ENCODE peak calls at places on chromosomes 12 and 14, in ten cellular contexts. R is fibroblast of pulmonary artery; L is lower leg skin; F is CD8-positive, alpha-beta T cell; G is AG04450; K is MCF 10A; M is endothelial cell; X is PC-9; Z is left ventricle myocardium inferior; C is GM06990. H is an unnamed sample.

GRCh38 chr12:6333566-6333965 is 8.3 kb downstream of the TNFRSF1A start:
- DNase-seq in R (no peak), L (no peak), F (peak), G (peak), K (peak), M (no peak), X (no peak), Z (no peak), C (no peak), H (no peak)

GRCh38 chr14:77761205-77761931 is 412 bp upstream of the SNW1 start:
- DNase-seq in R (peak), L (peak), F (no peak), G (no peak), K (peak), M (peak), X (peak), Z (peak), C (no peak), H (peak)

GRCh38 chr12:54974281-54974680 is 10.3 kb downstream of the TESPA1 start:
- DNase-seq in R (no peak), L (no peak), F (no peak), G (no peak), K (no peak), M (no peak), X (no peak), Z (no peak), C (no peak), H (no peak)

GRCh38 chr14:32417956-32418552 is 89.0 kb downstream of the AKAP6 start:
- DNase-seq in R (peak), L (no peak), F (no peak), G (no peak), K (peak), M (no peak), X (peak), Z (peak), C (no peak), H (no peak)

GRCh38 chr12:13289644-13290285 is 93.2 kb downstream of the EMP1 start:
- DNase-seq in R (peak), L (no peak), F (no peak), G (no peak), K (no peak), M (no peak), X (no peak), Z (no peak), C (no peak), H (no peak)

GRCh38 chr12:66903782-66904396 is 225.0 kb upstream of the GRIP1 start:
- DNase-seq in R (no peak), L (no peak), F (no peak), G (no peak), K (no peak), M (no peak), X (no peak), Z (no peak), C (no peak), H (no peak)

GRCh38 chr14:55583942-55584468 is 4.0 kb downstream of the KTN1 start:
- DNase-seq in R (no peak), L (no peak), F (no peak), G (no peak), K (no peak), M (no peak), X (no peak), Z (no peak), C (no peak), H (no peak)

GRCh38 chr12:46456356-46457334 is 84.1 kb upstream of the SLC38A2 start:
- DNase-seq in R (no peak), L (no peak), F (no peak), G (no peak), K (no peak), M (no peak), X (no peak), Z (no peak), C (no peak), H (no peak)

GRCh38 chr14:20343855-20344205 is 395 bp downstream of the PARP2 start:
- DNase-seq in R (peak), L (no peak), F (no peak), G (no peak), K (no peak), M (no peak), X (no peak), Z (no peak), C (no peak), H (no peak)

GRCh38 chr12:106863185-106863584 is 88.7 kb downstream of the RIC8B start:
- DNase-seq in R (no peak), L (no peak), F (no peak), G (no peak), K (no peak), M (no peak), X (no peak), Z (no peak), C (no peak), H (no peak)

GRCh38 chr12:39401459-39401858 is 41.5 kb downstream of the KIF21A start:
- DNase-seq in R (peak), L (no peak), F (no peak), G (no peak), K (no peak), M (no peak), X (no peak), Z (no peak), C (no peak), H (no peak)

GRCh38 chr12:109926488-109927210 is 26.6 kb downstream of the TCHP start:
- DNase-seq in R (no peak), L (no peak), F (no peak), G (no peak), K (no peak), M (no peak), X (no peak), Z (no peak), C (no peak), H (no peak)

GRCh38 chr14:100307215-100308111 is 1.2 kb upstream of the SLC25A29 start:
- DNase-seq in R (no peak), L (no peak), F (no peak), G (no peak), K (no peak), M (peak), X (no peak), Z (no peak), C (no peak), H (peak)

GRCh38 chr12:94458882-94459772 is 540 bp downstream of the CEP83 start:
- DNase-seq in R (peak), L (no peak), F (no peak), G (no peak), K (peak), M (peak), X (no peak), Z (no peak), C (peak), H (no peak)

GRCh38 chr12:32240833-32241232 is 134.2 kb downstream of the BICD1 start:
- DNase-seq in R (peak), L (no peak), F (no peak), G (no peak), K (peak), M (no peak), X (no peak), Z (no peak), C (no peak), H (no peak)

GRCh38 chr14:20413785-20414117 is 450 bp upstream of the TEP1 start:
- DNase-seq in R (no peak), L (no peak), F (no peak), G (no peak), K (peak), M (no peak), X (no peak), Z (no peak), C (no peak), H (no peak)

GRCh38 chr14:74867673-74868072 is 8.3 kb downstream of the PROX2 start:
- DNase-seq in R (peak), L (peak), F (peak), G (no peak), K (no peak), M (no peak), X (no peak), Z (no peak), C (no peak), H (no peak)

GRCh38 chr12:28568709-28569108 is 378.5 kb downstream of the CCDC91 start:
- DNase-seq in R (no peak), L (no peak), F (no peak), G (no peak), K (no peak), M (no peak), X (no peak), Z (no peak), C (no peak), H (no peak)

GRCh38 chr12:76085159-76085868 is 829 bp upstream of the NAP1L1 start:
- DNase-seq in R (peak), L (no peak), F (peak), G (no peak), K (no peak), M (no peak), X (no peak), Z (no peak), C (peak), H (no peak)

GRCh38 chr12:14853966-14854365 is 10.6 kb upstream of the ART4 start:
- DNase-seq in R (no peak), L (peak), F (no peak), G (no peak), K (no peak), M (no peak), X (no peak), Z (peak), C (no peak), H (no peak)

GRCh38 chr14:36915089-36915488 is 253.4 kb downstream of the PAX9 start:
- DNase-seq in R (no peak), L (no peak), F (no peak), G (no peak), K (peak), M (no peak), X (no peak), Z (no peak), C (no peak), H (no peak)

GRCh38 chr12:78062781-78063180 is 232.1 kb downstream of the NAV3 start:
- DNase-seq in R (peak), L (no peak), F (no peak), G (peak), K (peak), M (no peak), X (peak), Z (peak), C (no peak), H (no peak)

GRCh38 chr14:75018684-75019083 is 16.0 kb downstream of the EIF2B2 start:
- DNase-seq in R (no peak), L (no peak), F (no peak), G (no peak), K (no peak), M (no peak), X (peak), Z (no peak), C (no peak), H (no peak)

GRCh38 chr14:50335389-50335788 is 23.3 kb downstream of the DMAC2L start:
- DNase-seq in R (peak), L (peak), F (no peak), G (no peak), K (no peak), M (peak), X (no peak), Z (peak), C (no peak), H (peak)

GRCh38 chr12:89051065-89051677 is 301.1 kb downstream of the DUSP6 start:
- DNase-seq in R (peak), L (peak), F (no peak), G (peak), K (peak), M (peak), X (peak), Z (no peak), C (peak), H (no peak)

GRCh38 chr12:82057770-82058169 is 298.6 kb upstream of the PPFIA2 start:
- DNase-seq in R (no peak), L (no peak), F (no peak), G (no peak), K (peak), M (no peak), X (peak), Z (no peak), C (no peak), H (no peak)

GRCh38 chr12:5442251-5443006 is 10.5 kb downstream of the NTF3 start:
- DNase-seq in R (peak), L (no peak), F (no peak), G (no peak), K (no peak), M (no peak), X (peak), Z (no peak), C (no peak), H (no peak)

GRCh38 chr14:34120185-34120977 is 169.5 kb upstream of the EGLN3 start:
- DNase-seq in R (no peak), L (no peak), F (no peak), G (no peak), K (no peak), M (no peak), X (no peak), Z (no peak), C (no peak), H (no peak)

GRCh38 chr12:132186857-132187620 is 42.8 kb downstream of the NOC4L start:
- DNase-seq in R (no peak), L (no peak), F (peak), G (no peak), K (no peak), M (no peak), X (no peak), Z (no peak), C (no peak), H (no peak)

GRCh38 chr12:101608301-101609133 is 13.7 kb downstream of the MYBPC1 start:
- DNase-seq in R (no peak), L (peak), F (no peak), G (no peak), K (no peak), M (no peak), X (peak), Z (no peak), C (no peak), H (no peak)

GRCh38 chr14:23528555-23528954 is 23.0 kb downstream of the ZFHX2 start:
- DNase-seq in R (no peak), L (no peak), F (no peak), G (no peak), K (no peak), M (no peak), X (no peak), Z (no peak), C (no peak), H (no peak)
- TF ChIP-seq CTCF in R (peak), L (no peak), F (no peak), G (peak), K (peak), M (peak), X (no peak), Z (peak), C (no peak), H (no peak)

GRCh38 chr14:59510957-59511356 is 26.6 kb downstream of the JKAMP start:
- DNase-seq in R (no peak), L (no peak), F (no peak), G (no peak), K (no peak), M (no peak), X (no peak), Z (no peak), C (no peak), H (no peak)

GRCh38 chr14:59509101-59509500 is 24.8 kb downstream of the JKAMP start:
- DNase-seq in R (no peak), L (no peak), F (no peak), G (no peak), K (no peak), M (no peak), X (no peak), Z (no peak), C (no peak), H (no peak)

GRCh38 chr14:59510001-59510400 is 25.7 kb downstream of the JKAMP start:
- DNase-seq in R (no peak), L (no peak), F (no peak), G (no peak), K (no peak), M (no peak), X (no peak), Z (no peak), C (no peak), H (no peak)

GRCh38 chr14:59507752-59508103 is 23.4 kb downstream of the JKAMP start:
- DNase-seq in R (no peak), L (no peak), F (no peak), G (no peak), K (peak), M (no peak), X (no peak), Z (no peak), C (no peak), H (no peak)

DNA sequence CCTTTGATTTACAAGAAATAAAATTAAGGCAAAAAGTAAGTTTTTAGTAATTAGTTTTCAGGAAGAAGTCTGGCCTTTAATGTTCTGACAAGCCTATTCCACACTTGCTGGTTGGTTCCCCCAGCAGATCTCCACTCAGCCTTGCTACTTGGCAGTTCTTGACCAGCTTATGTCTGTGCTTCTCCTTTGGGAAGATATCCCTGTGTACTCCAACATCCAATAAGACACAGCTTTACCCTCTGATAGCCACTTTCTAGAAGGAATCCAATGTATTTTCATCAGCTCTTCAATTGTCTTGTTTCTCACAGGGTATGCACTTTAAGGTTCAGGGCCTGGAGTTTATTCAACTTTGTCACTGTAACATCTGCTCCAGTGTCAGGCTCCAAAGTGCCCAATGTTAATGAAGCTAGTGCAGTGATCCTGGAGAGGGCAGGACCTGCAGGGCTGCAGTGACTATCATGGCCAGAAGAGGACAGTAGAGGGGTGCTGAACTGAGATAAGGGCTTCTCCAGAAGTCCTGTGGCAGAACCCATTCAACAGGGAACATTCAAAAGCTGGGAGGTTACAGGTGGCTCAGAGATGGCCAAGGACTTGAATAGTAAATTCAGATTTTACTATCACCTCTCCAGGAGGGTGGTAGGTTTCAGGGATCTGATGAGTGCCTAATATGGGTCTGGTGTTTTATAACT is 22.9 kb downstream of the JKAMP start:
- DNase-seq in R (peak), L (no peak), F (peak), G (peak), K (peak), M (peak), X (peak), Z (peak), C (no peak), H (peak)
- TF ChIP-seq CTCF in R (peak), L (peak), F (peak), G (peak), K (peak), M (peak), X (peak), Z (peak), C (peak), H (peak)

GRCh38 chr14:51368721-51369163 is 128.7 kb downstream of the TMX1 start:
- DNase-seq in R (peak), L (no peak), F (no peak), G (peak), K (peak), M (no peak), X (no peak), Z (no peak), C (no peak), H (no peak)

GRCh38 chr14:51365241-51365940 is 125.3 kb downstream of the TMX1 start:
- DNase-seq in R (peak), L (no peak), F (no peak), G (no peak), K (no peak), M (no peak), X (no peak), Z (no peak), C (no peak), H (no peak)

GRCh38 chr14:51370758-51371386 is 130.8 kb downstream of the TMX1 start:
- DNase-seq in R (no peak), L (no peak), F (no peak), G (no peak), K (no peak), M (no peak), X (no peak), Z (no peak), C (no peak), H (no peak)

GRCh38 chr14:51367600-51367931 is 127.5 kb downstream of the TMX1 start:
- DNase-seq in R (peak), L (peak), F (no peak), G (peak), K (peak), M (no peak), X (no peak), Z (no peak), C (no peak), H (no peak)

DNA sequence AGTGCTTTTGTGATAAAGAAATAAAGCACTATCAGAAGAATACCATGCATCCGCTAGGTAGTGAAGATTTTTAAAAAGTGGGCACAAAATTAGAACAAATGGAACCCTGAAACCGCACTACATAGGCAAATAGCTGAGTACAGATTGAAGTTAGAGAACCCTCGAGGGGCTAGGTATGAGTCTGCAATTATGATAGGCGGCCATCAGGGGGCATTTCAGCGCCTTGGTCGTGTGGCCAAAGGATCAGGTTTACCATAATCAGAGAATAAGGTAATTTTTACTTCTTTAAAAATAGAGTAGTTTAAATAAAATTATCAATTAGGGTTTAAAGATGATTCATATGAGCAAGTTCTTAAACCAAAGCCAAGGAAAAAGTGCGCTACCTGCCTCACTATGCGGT is 129.8 kb downstream of the TMX1 start:
- DNase-seq in R (no peak), L (no peak), F (no peak), G (no peak), K (peak), M (peak), X (no peak), Z (no peak), C (no peak), H (no peak)
- TF ChIP-seq CTCF in R (no peak), L (no peak), F (peak), G (no peak), K (peak), M (peak), X (peak), Z (peak), C (peak), H (peak)

DNA sequence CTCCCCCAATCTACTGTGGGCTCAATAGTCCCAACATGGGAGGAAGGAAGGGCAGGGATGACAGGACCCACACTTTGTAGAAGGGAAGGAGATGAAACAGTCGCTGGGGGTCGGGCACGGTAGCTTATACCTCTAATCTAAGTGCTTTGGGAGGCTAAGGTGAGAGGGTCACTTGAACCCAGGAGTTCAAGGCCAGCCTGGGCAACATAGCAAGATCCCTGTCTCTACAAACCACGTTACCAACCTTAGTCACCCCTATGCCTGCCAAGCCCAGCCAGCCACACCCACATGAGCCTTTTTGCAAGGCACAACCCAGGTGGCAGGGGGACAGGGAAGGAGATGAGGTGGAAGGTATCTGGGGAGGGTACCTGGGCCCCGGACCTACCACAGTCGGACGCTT is 31.7 kb downstream of the KDM2B start:
- DNase-seq in R (no peak), L (no peak), F (no peak), G (no peak), K (no peak), M (no peak), X (no peak), Z (no peak), C (no peak), H (no peak)
- TF ChIP-seq CTCF in R (no peak), L (no peak), F (no peak), G (no peak), K (no peak), M (no peak), X (no peak), Z (no peak), C (no peak), H (no peak)

GRCh38 chr12:124554429-124555029 is 12.9 kb downstream of the NCOR2 start:
- DNase-seq in R (no peak), L (no peak), F (no peak), G (no peak), K (no peak), M (no peak), X (no peak), Z (peak), C (no peak), H (no peak)
- TF ChIP-seq CTCF in R (no peak), L (no peak), F (no peak), G (no peak), K (no peak), M (no peak), X (no peak), Z (no peak), C (no peak), H (no peak)

GRCh38 chr14:105944632-105945610 is 418.5 kb downstream of the TMEM121 start:
- DNase-seq in R (no peak), L (peak), F (peak), G (no peak), K (peak), M (no peak), X (peak), Z (peak), C (peak), H (no peak)

GRCh38 chr14:105947599-105947998 is 421.2 kb downstream of the TMEM121 start:
- DNase-seq in R (no peak), L (no peak), F (no peak), G (no peak), K (no peak), M (no peak), X (no peak), Z (no peak), C (no peak), H (no peak)

GRCh38 chr14:105943973-105944602 is 417.7 kb downstream of the TMEM121 start:
- DNase-seq in R (no peak), L (no peak), F (no peak), G (no peak), K (no peak), M (no peak), X (no peak), Z (no peak), C (no peak), H (no peak)

GRCh38 chr14:105941226-105942166 is 415.1 kb downstream of the TMEM121 start:
- DNase-seq in R (no peak), L (no peak), F (no peak), G (no peak), K (no peak), M (no peak), X (no peak), Z (no peak), C (no peak), H (no peak)

GRCh38 chr14:105945891-105946290 is 419.5 kb downstream of the TMEM121 start:
- DNase-seq in R (no peak), L (no peak), F (peak), G (no peak), K (peak), M (no peak), X (no peak), Z (no peak), C (no peak), H (no peak)
- TF ChIP-seq CTCF in R (no peak), L (no peak), F (no peak), G (no peak), K (peak), M (no peak), X (no peak), Z (peak), C (peak), H (no peak)